ENCODE peak calls at places on chromosome 4, in seven cellular contexts. One of them, this sample, is unnamed.
A peak's percentile ranks its signal among the peaks of the same experiment; 100 is the strongest.

GRCh38 chr4:123941306-123941705 is 544.7 kb downstream of the SPRY1 start:
- DNase-seq in IMR-90: peak; percentile 61
- DNase-seq in H9: no peak
- DNase-seq in neuronal stem cell: no peak
- DNase-seq in H1: no peak
- DNase-seq in mesenchymal stem cell: no peak
- DNase-seq in trophoblast cell: peak; percentile 33
- DNase-seq in this sample: no peak

GRCh38 chr4:168615294-168615693 is 118.4 kb downstream of the PALLD start:
- DNase-seq in IMR-90: peak; percentile 57
- DNase-seq in H9: no peak
- DNase-seq in neuronal stem cell: peak; percentile 20
- DNase-seq in H1: no peak
- DNase-seq in mesenchymal stem cell: no peak
- DNase-seq in trophoblast cell: peak; percentile 25
- DNase-seq in this sample: peak; percentile 36

GRCh38 chr4:113673450-113673849 is 88.1 kb downstream of the CAMK2D start:
- DNase-seq in IMR-90: peak; percentile 54
- DNase-seq in H9: peak; percentile 47
- DNase-seq in neuronal stem cell: no peak
- DNase-seq in H1: peak; percentile 3
- DNase-seq in mesenchymal stem cell: peak; percentile 29
- DNase-seq in trophoblast cell: no peak
- DNase-seq in this sample: peak; percentile 92

GRCh38 chr4:105709081-105709450 is 482 bp downstream of the GSTCD start:
- DNase-seq in IMR-90: no peak
- DNase-seq in H9: no peak
- DNase-seq in neuronal stem cell: no peak
- DNase-seq in H1: no peak
- DNase-seq in mesenchymal stem cell: peak; percentile 58
- DNase-seq in trophoblast cell: peak; percentile 61
- DNase-seq in this sample: peak; percentile 73

GRCh38 chr4:113555868-113556267 is 205.7 kb downstream of the CAMK2D start:
- DNase-seq in IMR-90: no peak
- DNase-seq in H9: no peak
- DNase-seq in neuronal stem cell: no peak
- DNase-seq in H1: no peak
- DNase-seq in mesenchymal stem cell: no peak
- DNase-seq in trophoblast cell: no peak
- DNase-seq in this sample: no peak

GRCh38 chr4:150799207-150799606 is 215.9 kb downstream of the LRBA start:
- DNase-seq in IMR-90: no peak
- DNase-seq in H9: no peak
- DNase-seq in neuronal stem cell: no peak
- DNase-seq in H1: no peak
- DNase-seq in mesenchymal stem cell: no peak
- DNase-seq in trophoblast cell: no peak
- DNase-seq in this sample: peak; percentile 44

GRCh38 chr4:153364061-153364460 is 19.6 kb downstream of the MND1 start:
- DNase-seq in IMR-90: no peak
- DNase-seq in H9: no peak
- DNase-seq in neuronal stem cell: no peak
- DNase-seq in H1: no peak
- DNase-seq in mesenchymal stem cell: no peak
- DNase-seq in trophoblast cell: no peak
- DNase-seq in this sample: no peak

GRCh38 chr4:58275856-58276255 is 1165.7 kb upstream of the IGFBP7 start:
- DNase-seq in IMR-90: no peak
- DNase-seq in H9: no peak
- DNase-seq in neuronal stem cell: no peak
- DNase-seq in H1: no peak
- DNase-seq in mesenchymal stem cell: no peak
- DNase-seq in trophoblast cell: peak; percentile 86
- DNase-seq in this sample: no peak

GRCh38 chr4:101464596-101464995 is 117.3 kb upstream of the PPP3CA start:
- DNase-seq in IMR-90: no peak
- DNase-seq in H9: no peak
- DNase-seq in neuronal stem cell: no peak
- DNase-seq in H1: no peak
- DNase-seq in mesenchymal stem cell: no peak
- DNase-seq in trophoblast cell: peak; percentile 88
- DNase-seq in this sample: peak; percentile 68

GRCh38 chr4:87835192-87835591 is 2.4 kb downstream of the MEPE start:
- DNase-seq in IMR-90: no peak
- DNase-seq in H9: no peak
- DNase-seq in neuronal stem cell: no peak
- DNase-seq in H1: no peak
- DNase-seq in mesenchymal stem cell: peak; percentile 45
- DNase-seq in trophoblast cell: no peak
- DNase-seq in this sample: peak; percentile 68

GRCh38 chr4:136741468-136741867 is 790.8 kb downstream of the PCDH18 start:
- DNase-seq in IMR-90: peak; percentile 81
- DNase-seq in H9: no peak
- DNase-seq in neuronal stem cell: no peak
- DNase-seq in H1: no peak
- DNase-seq in mesenchymal stem cell: peak; percentile 55
- DNase-seq in trophoblast cell: no peak
- DNase-seq in this sample: no peak

GRCh38 chr4:139018971-139019758 is 3.6 kb downstream of the NOCT start:
- DNase-seq in IMR-90: peak; percentile 85
- DNase-seq in H9: no peak
- DNase-seq in neuronal stem cell: no peak
- DNase-seq in H1: no peak
- DNase-seq in mesenchymal stem cell: no peak
- DNase-seq in trophoblast cell: no peak
- DNase-seq in this sample: no peak

GRCh38 chr4:184815046-184815877 is 10.5 kb downstream of the ACSL1 start:
- DNase-seq in IMR-90: peak; percentile 74
- DNase-seq in H9: peak; percentile 40
- DNase-seq in neuronal stem cell: no peak
- DNase-seq in H1: no peak
- DNase-seq in mesenchymal stem cell: peak; percentile 34
- DNase-seq in trophoblast cell: peak; percentile 92
- DNase-seq in this sample: peak; percentile 42

GRCh38 chr4:176607807-176608206 is 184.9 kb downstream of the VEGFC start:
- DNase-seq in IMR-90: no peak
- DNase-seq in H9: no peak
- DNase-seq in neuronal stem cell: no peak
- DNase-seq in H1: no peak
- DNase-seq in mesenchymal stem cell: no peak
- DNase-seq in trophoblast cell: no peak
- DNase-seq in this sample: no peak

GRCh38 chr4:54428940-54429339 is 199.8 kb downstream of the PDGFRA start:
- DNase-seq in IMR-90: no peak
- DNase-seq in H9: no peak
- DNase-seq in neuronal stem cell: no peak
- DNase-seq in H1: no peak
- DNase-seq in mesenchymal stem cell: no peak
- DNase-seq in trophoblast cell: no peak
- DNase-seq in this sample: no peak

GRCh38 chr4:189124149-189124758 is 816.4 kb upstream of the FRG1 start:
- DNase-seq in IMR-90: peak; percentile 74
- DNase-seq in H9: no peak
- DNase-seq in neuronal stem cell: peak; percentile 11
- DNase-seq in H1: no peak
- DNase-seq in mesenchymal stem cell: peak; percentile 54
- DNase-seq in trophoblast cell: peak; percentile 20
- DNase-seq in this sample: peak; percentile 38

GRCh38 chr4:52550186-52550585 is 108.9 kb downstream of the USP46 start:
- DNase-seq in IMR-90: no peak
- DNase-seq in H9: no peak
- DNase-seq in neuronal stem cell: peak; percentile 20
- DNase-seq in H1: no peak
- DNase-seq in mesenchymal stem cell: no peak
- DNase-seq in trophoblast cell: no peak
- DNase-seq in this sample: peak; percentile 44

GRCh38 chr4:149997881-149998421 is 80.3 kb upstream of the DCLK2 start:
- DNase-seq in IMR-90: peak; percentile 60
- DNase-seq in H9: no peak
- DNase-seq in neuronal stem cell: no peak
- DNase-seq in H1: no peak
- DNase-seq in mesenchymal stem cell: peak; percentile 51
- DNase-seq in trophoblast cell: no peak
- DNase-seq in this sample: peak; percentile 37

GRCh38 chr4:78656968-78657445 is 105.4 kb downstream of the ANXA3 start:
- DNase-seq in IMR-90: no peak
- DNase-seq in H9: no peak
- DNase-seq in neuronal stem cell: no peak
- DNase-seq in H1: no peak
- DNase-seq in mesenchymal stem cell: no peak
- DNase-seq in trophoblast cell: no peak
- DNase-seq in this sample: no peak

GRCh38 chr4:42638993-42639392 is 17.9 kb downstream of the ATP8A1 start:
- DNase-seq in IMR-90: no peak
- DNase-seq in H9: no peak
- DNase-seq in neuronal stem cell: no peak
- DNase-seq in H1: no peak
- DNase-seq in mesenchymal stem cell: no peak
- DNase-seq in trophoblast cell: no peak
- DNase-seq in this sample: no peak

GRCh38 chr4:126850286-126850685 is 782.5 kb upstream of the INTU start:
- DNase-seq in IMR-90: peak; percentile 99
- DNase-seq in H9: no peak
- DNase-seq in neuronal stem cell: no peak
- DNase-seq in H1: no peak
- DNase-seq in mesenchymal stem cell: peak; percentile 97
- DNase-seq in trophoblast cell: peak; percentile 12
- DNase-seq in this sample: peak; percentile 92

DNA sequence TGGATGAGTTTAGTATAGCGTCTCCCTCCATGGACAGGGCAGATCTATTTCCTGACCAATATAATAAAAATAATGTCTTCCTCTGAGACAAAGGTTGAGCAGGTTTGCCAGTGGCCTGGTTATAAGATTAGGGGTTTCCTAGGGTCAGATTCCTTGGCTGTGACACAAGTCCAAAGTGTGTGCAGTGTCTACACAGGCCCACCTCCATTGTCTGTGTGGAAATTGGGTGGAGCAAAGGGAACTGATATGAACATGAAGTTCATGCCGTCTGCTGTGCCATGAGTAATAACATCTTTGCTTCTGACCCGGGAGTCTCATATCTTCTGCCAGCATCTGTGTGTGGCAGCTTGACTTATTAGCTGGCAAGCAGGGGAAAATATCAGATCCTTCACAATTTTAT is 187.7 kb upstream of the BOD1L1 start:
- DNase-seq in IMR-90: no peak
- DNase-seq in H9: no peak
- DNase-seq in neuronal stem cell: no peak
- DNase-seq in H1: no peak
- DNase-seq in mesenchymal stem cell: no peak
- DNase-seq in trophoblast cell: no peak
- DNase-seq in this sample: no peak
- H4K8ac ChIP-seq in IMR-90: no peak overlapping the region
- H4K8ac ChIP-seq in H9: no peak overlapping the region
- H4K8ac ChIP-seq in neuronal stem cell: no peak overlapping the region
- H4K8ac ChIP-seq in H1: no peak overlapping the region
- H4K8ac ChIP-seq in mesenchymal stem cell: no peak overlapping the region
- H4K8ac ChIP-seq in trophoblast cell: no peak overlapping the region
- H4K8ac ChIP-seq in this sample: no peak overlapping the region

GRCh38 chr4:104596189-104596588 is 101.5 kb upstream of the CXXC4 start:
- DNase-seq in IMR-90: no peak
- DNase-seq in H9: no peak
- DNase-seq in neuronal stem cell: no peak
- DNase-seq in H1: no peak
- DNase-seq in mesenchymal stem cell: no peak
- DNase-seq in trophoblast cell: no peak
- DNase-seq in this sample: no peak
- H2BK5ac ChIP-seq in IMR-90: no peak overlapping the region
- H2BK5ac ChIP-seq in H9: no peak overlapping the region
- H2BK5ac ChIP-seq in neuronal stem cell: no peak overlapping the region
- H2BK5ac ChIP-seq in H1: no peak overlapping the region
- H2BK5ac ChIP-seq in mesenchymal stem cell: no peak overlapping the region
- H2BK5ac ChIP-seq in trophoblast cell: no peak overlapping the region
- H2BK5ac ChIP-seq in this sample: no peak overlapping the region

DNA sequence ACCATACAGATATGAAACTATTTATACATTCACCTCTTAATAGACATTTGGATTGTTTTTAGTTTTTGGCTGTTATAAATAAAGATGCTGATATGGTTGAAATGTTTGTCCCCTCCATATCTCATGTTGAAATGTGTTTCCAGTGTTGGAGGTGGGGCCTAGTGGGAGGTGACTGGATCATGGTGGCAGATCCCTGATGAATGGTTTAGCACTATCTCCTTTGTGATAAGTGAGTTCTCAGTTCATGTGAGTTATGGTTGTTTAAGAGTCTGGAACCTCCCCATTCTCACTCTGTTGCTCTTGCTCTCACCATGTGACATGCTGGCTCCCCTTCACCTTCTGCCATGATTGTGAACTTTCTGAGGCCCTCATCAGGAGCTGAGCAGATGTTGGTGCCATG is 12.2 kb upstream of the CLGN start:
- DNase-seq in IMR-90: no peak
- DNase-seq in H9: no peak
- DNase-seq in neuronal stem cell: no peak
- DNase-seq in H1: no peak
- DNase-seq in mesenchymal stem cell: no peak
- DNase-seq in trophoblast cell: no peak
- DNase-seq in this sample: no peak
- H4K8ac ChIP-seq in IMR-90: no peak overlapping the region
- H4K8ac ChIP-seq in H9: no peak overlapping the region
- H4K8ac ChIP-seq in neuronal stem cell: no peak overlapping the region
- H4K8ac ChIP-seq in H1: no peak overlapping the region
- H4K8ac ChIP-seq in mesenchymal stem cell: no peak overlapping the region
- H4K8ac ChIP-seq in trophoblast cell: no peak overlapping the region
- H4K8ac ChIP-seq in this sample: no peak overlapping the region

GRCh38 chr4:82381661-82382284 is 8.0 kb upstream of the HNRNPD start:
- DNase-seq in IMR-90: peak; percentile 48
- DNase-seq in H9: no peak
- DNase-seq in neuronal stem cell: no peak
- DNase-seq in H1: no peak
- DNase-seq in mesenchymal stem cell: no peak
- DNase-seq in trophoblast cell: no peak
- DNase-seq in this sample: no peak

GRCh38 chr4:82381235-82381634 is 7.4 kb upstream of the HNRNPD start:
- DNase-seq in IMR-90: no peak
- DNase-seq in H9: no peak
- DNase-seq in neuronal stem cell: no peak
- DNase-seq in H1: no peak
- DNase-seq in mesenchymal stem cell: no peak
- DNase-seq in trophoblast cell: no peak
- DNase-seq in this sample: peak; percentile 30

GRCh38 chr4:82380831-82381230 is 7.0 kb upstream of the HNRNPD start:
- DNase-seq in IMR-90: no peak
- DNase-seq in H9: no peak
- DNase-seq in neuronal stem cell: no peak
- DNase-seq in H1: no peak
- DNase-seq in mesenchymal stem cell: no peak
- DNase-seq in trophoblast cell: no peak
- DNase-seq in this sample: no peak

GRCh38 chr4:82382756-82383155 is 9.0 kb upstream of the HNRNPD start:
- DNase-seq in IMR-90: no peak
- DNase-seq in H9: no peak
- DNase-seq in neuronal stem cell: no peak
- DNase-seq in H1: no peak
- DNase-seq in mesenchymal stem cell: no peak
- DNase-seq in trophoblast cell: no peak
- DNase-seq in this sample: no peak

DNA sequence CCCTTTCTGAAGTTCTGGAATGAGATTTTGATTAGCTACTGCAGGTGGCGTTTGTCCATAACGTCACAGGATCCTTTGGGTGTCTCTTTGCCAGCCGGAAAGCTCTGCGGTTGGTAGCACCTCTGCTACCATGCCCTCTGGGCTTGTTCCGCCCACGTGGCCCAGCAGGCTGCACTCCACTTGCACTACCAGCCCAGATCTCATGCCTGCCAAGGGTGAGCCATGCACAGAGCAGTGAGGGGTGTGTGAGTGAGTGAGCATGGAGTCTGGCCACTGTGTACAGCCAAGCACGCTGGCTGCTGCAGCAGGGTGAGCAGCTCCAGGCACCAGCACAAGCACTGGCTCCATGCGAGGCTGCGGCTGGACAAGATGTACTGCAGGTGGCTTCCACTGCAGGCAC is 6.6 kb upstream of the HNRNPD start:
- DNase-seq in IMR-90: no peak
- DNase-seq in H9: no peak
- DNase-seq in neuronal stem cell: no peak
- DNase-seq in H1: no peak
- DNase-seq in mesenchymal stem cell: no peak
- DNase-seq in trophoblast cell: no peak
- DNase-seq in this sample: no peak
- H2BK5ac ChIP-seq in IMR-90: no peak overlapping the region
- H2BK5ac ChIP-seq in H9: no peak overlapping the region
- H2BK5ac ChIP-seq in neuronal stem cell: no peak overlapping the region
- H2BK5ac ChIP-seq in H1: no peak overlapping the region
- H2BK5ac ChIP-seq in mesenchymal stem cell: no peak overlapping the region
- H2BK5ac ChIP-seq in trophoblast cell: no peak overlapping the region
- H2BK5ac ChIP-seq in this sample: no peak overlapping the region

This sample was measured in mesendoderm.